ENCODE peak calls at places on chromosomes 1 and 21, in five cellular contexts. E, L, Y, B and V are unnamed samples.

GRCh38 chr21:42820513-42821465 is 58.5 kb downstream of the WDR4 start:
- DNase-seq in E (no peak), L (no peak), Y (no peak), B (no peak), V (no peak)

GRCh38 chr1:243748706-243749283 is 101.2 kb downstream of the AKT3 start:
- DNase-seq in E (peak), L (no peak), Y (peak), B (no peak), V (peak)

GRCh38 chr1:10795305-10796021 is 983 bp downstream of the CASZ1 start:
- DNase-seq in E (peak), L (no peak), Y (no peak), B (no peak), V (no peak)

GRCh38 chr1:209720826-209721225 is 16.2 kb downstream of the HSD11B1 start:
- DNase-seq in E (peak), L (no peak), Y (no peak), B (no peak), V (no peak)

GRCh38 chr1:184419734-184420161 is 32.9 kb downstream of the C1orf21 start:
- DNase-seq in E (peak), L (no peak), Y (no peak), B (no peak), V (no peak)

GRCh38 chr21:29078884-29079765 is 5.7 kb upstream of the CCT8 start:
- DNase-seq in E (peak), L (no peak), Y (no peak), B (peak), V (no peak)

GRCh38 chr1:118333601-118334241 is 148.7 kb upstream of the SPAG17 start:
- DNase-seq in E (no peak), L (no peak), Y (no peak), B (no peak), V (no peak)

GRCh38 chr1:117671781-117672501 is 66.1 kb downstream of the TENT5C start:
- DNase-seq in E (peak), L (no peak), Y (no peak), B (peak), V (no peak)

GRCh38 chr1:46173361-46173856 is 1.5 kb upstream of the TSPAN1 start:
- DNase-seq in E (peak), L (no peak), Y (no peak), B (no peak), V (no peak)

GRCh38 chr1:32981003-32981909 is 16.6 kb upstream of the RNF19B start:
- DNase-seq in E (peak), L (peak), Y (peak), B (peak), V (peak)

GRCh38 chr1:184882649-184883303 is 91.5 kb downstream of the NIBAN1 start:
- DNase-seq in E (no peak), L (no peak), Y (no peak), B (no peak), V (no peak)

GRCh38 chr1:223227486-223228196 is 84.6 kb upstream of the TLR5 start:
- DNase-seq in E (no peak), L (no peak), Y (no peak), B (no peak), V (no peak)

GRCh38 chr1:66175107-66175506 is 358.8 kb upstream of the SGIP1 start:
- DNase-seq in E (no peak), L (no peak), Y (no peak), B (no peak), V (no peak)

GRCh38 chr1:219817914-219818313 is 110.4 kb downstream of the SLC30A10 start:
- DNase-seq in E (no peak), L (no peak), Y (no peak), B (no peak), V (no peak)

GRCh38 chr1:16013220-16013907 is 4.5 kb downstream of the HSPB7 start:
- DNase-seq in E (peak), L (peak), Y (peak), B (no peak), V (peak)

GRCh38 chr1:7405844-7406500 is 365.1 kb upstream of the VAMP3 start:
- DNase-seq in E (no peak), L (no peak), Y (no peak), B (no peak), V (no peak)

GRCh38 chr1:109667452-109668122 is at the start of gene GSTM2:
- DNase-seq in E (peak), L (peak), Y (no peak), B (peak), V (no peak)

GRCh38 chr1:218521414-218522169 is 176.5 kb downstream of the TGFB2 start:
- DNase-seq in E (no peak), L (peak), Y (no peak), B (peak), V (no peak)

GRCh38 chr1:54996869-54997710 is 1.6 kb upstream of the BSND start:
- DNase-seq in E (peak), L (no peak), Y (no peak), B (no peak), V (no peak)

GRCh38 chr1:206925116-206925736 is 3.5 kb upstream of the FCMR start:
- DNase-seq in E (peak), L (peak), Y (no peak), B (no peak), V (no peak)

GRCh38 chr1:1599919-1600860 is at the start of gene FNDC10:
- DNase-seq in E (no peak), L (no peak), Y (no peak), B (no peak), V (no peak)

GRCh38 chr21:36113647-36114428 is 21.0 kb upstream of the CBR3 start:
- DNase-seq in E (no peak), L (peak), Y (no peak), B (no peak), V (peak)

GRCh38 chr1:40769815-40770214 is 13.8 kb upstream of the KCNQ4 start:
- DNase-seq in E (no peak), L (no peak), Y (no peak), B (no peak), V (no peak)

GRCh38 chr1:16048573-16049189 is 5.1 kb downstream of the CLCNKB start:
- DNase-seq in E (peak), L (peak), Y (no peak), B (no peak), V (peak)

GRCh38 chr1:44924835-44925464 is 61.4 kb downstream of the EIF2B3 start:
- DNase-seq in E (peak), L (no peak), Y (peak), B (no peak), V (peak)

GRCh38 chr21:28636988-28637691 is 355.5 kb downstream of the LTN1 start:
- DNase-seq in E (peak), L (no peak), Y (no peak), B (no peak), V (peak)

GRCh38 chr21:18228060-18228739 is 16.4 kb upstream of the CHODL start:
- DNase-seq in E (no peak), L (no peak), Y (no peak), B (no peak), V (no peak)

GRCh38 chr1:51758310-51758709 is 120.2 kb downstream of the NRDC start:
- DNase-seq in E (no peak), L (no peak), Y (no peak), B (no peak), V (no peak)

GRCh38 chr1:205186191-205186590 is 25.3 kb downstream of the DSTYK start:
- DNase-seq in E (no peak), L (no peak), Y (no peak), B (no peak), V (no peak)

GRCh38 chr1:2650967-2651645 is 18.3 kb upstream of the MMEL1 start:
- DNase-seq in E (no peak), L (no peak), Y (no peak), B (no peak), V (no peak)

GRCh38 chr1:44926311-44926781 is 60.0 kb downstream of the EIF2B3 start:
- DNase-seq in E (peak), L (no peak), Y (no peak), B (no peak), V (no peak)

GRCh38 chr1:182122265-182122664 is 60.8 kb upstream of the ZNF648 start:
- DNase-seq in E (no peak), L (no peak), Y (no peak), B (no peak), V (no peak)

GRCh38 chr1:170247751-170248521 is 102.2 kb downstream of the NTMT2 start:
- DNase-seq in E (peak), L (no peak), Y (no peak), B (no peak), V (no peak)

GRCh38 chr1:50562106-50562505 is 138.9 kb upstream of the DMRTA2 start:
- DNase-seq in E (no peak), L (no peak), Y (no peak), B (no peak), V (no peak)